ENCODE peak calls at places on chromosomes 3 and 15, in nine cellular contexts. One of them, this sample, is unnamed. For H3K36me3 and H3K4me1, the result is how much of the 10 kb centered on the place peaks cover.

GRCh38 chr3:101081990-101082389 is 88.8 kb upstream of the ABI3BP start:
- DNase-seq in transverse colon: no peak
- DNase-seq in sigmoid colon: no peak
- DNase-seq in uterus: no peak
- DNase-seq in neuronal stem cell: no peak
- DNase-seq in MM.1S: no peak
- DNase-seq in left ventricle myocardium inferior: no peak
- DNase-seq in tibial nerve: no peak
- DNase-seq in neural progenitor cell: no peak
- DNase-seq in this sample: no peak

GRCh38 chr3:195249858-195250464 is 21.0 kb downstream of the XXYLT1 start:
- DNase-seq in transverse colon: no peak
- DNase-seq in sigmoid colon: peak
- DNase-seq in uterus: peak
- DNase-seq in neuronal stem cell: no peak
- DNase-seq in MM.1S: no peak
- DNase-seq in left ventricle myocardium inferior: no peak
- DNase-seq in tibial nerve: no peak
- DNase-seq in neural progenitor cell: no peak
- DNase-seq in this sample: peak

GRCh38 chr3:31041161-31041978 is 146.9 kb upstream of the GADL1 start:
- DNase-seq in transverse colon: no peak
- DNase-seq in sigmoid colon: no peak
- DNase-seq in uterus: no peak
- DNase-seq in neuronal stem cell: peak
- DNase-seq in MM.1S: no peak
- DNase-seq in left ventricle myocardium inferior: no peak
- DNase-seq in tibial nerve: no peak
- DNase-seq in neural progenitor cell: no peak
- DNase-seq in this sample: peak

GRCh38 chr3:188034989-188035388 is 119.0 kb upstream of the LPP start:
- DNase-seq in transverse colon: no peak
- DNase-seq in sigmoid colon: no peak
- DNase-seq in uterus: no peak
- DNase-seq in neuronal stem cell: no peak
- DNase-seq in MM.1S: no peak
- DNase-seq in left ventricle myocardium inferior: no peak
- DNase-seq in tibial nerve: no peak
- DNase-seq in neural progenitor cell: no peak
- DNase-seq in this sample: no peak

GRCh38 chr3:72214065-72215048 is 429.4 kb upstream of the PROK2 start:
- DNase-seq in transverse colon: no peak
- DNase-seq in sigmoid colon: no peak
- DNase-seq in uterus: no peak
- DNase-seq in neuronal stem cell: no peak
- DNase-seq in MM.1S: no peak
- DNase-seq in left ventricle myocardium inferior: no peak
- DNase-seq in tibial nerve: no peak
- DNase-seq in neural progenitor cell: no peak
- DNase-seq in this sample: no peak

GRCh38 chr3:131688370-131688769 is 185.6 kb upstream of the MRPL3 start:
- DNase-seq in transverse colon: no peak
- DNase-seq in sigmoid colon: no peak
- DNase-seq in uterus: no peak
- DNase-seq in neuronal stem cell: no peak
- DNase-seq in MM.1S: no peak
- DNase-seq in left ventricle myocardium inferior: no peak
- DNase-seq in tibial nerve: no peak
- DNase-seq in neural progenitor cell: no peak
- DNase-seq in this sample: no peak

GRCh38 chr3:65030847-65031463 is 343.2 kb upstream of the ADAMTS9 start:
- DNase-seq in transverse colon: no peak
- DNase-seq in sigmoid colon: no peak
- DNase-seq in uterus: peak
- DNase-seq in neuronal stem cell: no peak
- DNase-seq in MM.1S: no peak
- DNase-seq in left ventricle myocardium inferior: no peak
- DNase-seq in tibial nerve: no peak
- DNase-seq in neural progenitor cell: no peak
- DNase-seq in this sample: no peak

GRCh38 chr15:38263996-38264395 is 11.4 kb downstream of the SPRED1 start:
- DNase-seq in transverse colon: no peak
- DNase-seq in sigmoid colon: no peak
- DNase-seq in uterus: no peak
- DNase-seq in neuronal stem cell: no peak
- DNase-seq in MM.1S: no peak
- DNase-seq in left ventricle myocardium inferior: no peak
- DNase-seq in tibial nerve: no peak
- DNase-seq in neural progenitor cell: no peak
- DNase-seq in this sample: no peak

GRCh38 chr3:78872195-78872594 is 895.6 kb downstream of the ROBO1 start:
- DNase-seq in transverse colon: no peak
- DNase-seq in sigmoid colon: no peak
- DNase-seq in uterus: no peak
- DNase-seq in neuronal stem cell: peak
- DNase-seq in MM.1S: no peak
- DNase-seq in left ventricle myocardium inferior: no peak
- DNase-seq in tibial nerve: no peak
- DNase-seq in neural progenitor cell: peak
- DNase-seq in this sample: peak

GRCh38 chr3:43733459-43734384 is 43.0 kb downstream of the ABHD5 start:
- DNase-seq in transverse colon: no peak
- DNase-seq in sigmoid colon: no peak
- DNase-seq in uterus: no peak
- DNase-seq in neuronal stem cell: no peak
- DNase-seq in MM.1S: no peak
- DNase-seq in left ventricle myocardium inferior: peak
- DNase-seq in tibial nerve: no peak
- DNase-seq in neural progenitor cell: no peak
- DNase-seq in this sample: no peak

GRCh38 chr3:165635791-165636681 is 201.2 kb downstream of the BCHE start:
- DNase-seq in transverse colon: no peak
- DNase-seq in sigmoid colon: no peak
- DNase-seq in uterus: no peak
- DNase-seq in neuronal stem cell: no peak
- DNase-seq in MM.1S: no peak
- DNase-seq in left ventricle myocardium inferior: no peak
- DNase-seq in tibial nerve: no peak
- DNase-seq in neural progenitor cell: no peak
- DNase-seq in this sample: peak

GRCh38 chr15:26561994-26562730 is 210.7 kb downstream of the GABRB3 start:
- DNase-seq in transverse colon: no peak
- DNase-seq in sigmoid colon: no peak
- DNase-seq in uterus: no peak
- DNase-seq in neuronal stem cell: no peak
- DNase-seq in MM.1S: no peak
- DNase-seq in left ventricle myocardium inferior: peak
- DNase-seq in tibial nerve: no peak
- DNase-seq in neural progenitor cell: no peak
- DNase-seq in this sample: no peak
- H3K36me3 ChIP-seq in transverse colon: under half
- H3K36me3 ChIP-seq in sigmoid colon: under half
- H3K36me3 ChIP-seq in uterus: under half
- H3K36me3 ChIP-seq in neuronal stem cell: under half
- H3K36me3 ChIP-seq in MM.1S: under half
- H3K36me3 ChIP-seq in left ventricle myocardium inferior: under half
- H3K36me3 ChIP-seq in tibial nerve: under half
- H3K36me3 ChIP-seq in neural progenitor cell: under half
- H3K36me3 ChIP-seq in this sample: under half

DNA sequence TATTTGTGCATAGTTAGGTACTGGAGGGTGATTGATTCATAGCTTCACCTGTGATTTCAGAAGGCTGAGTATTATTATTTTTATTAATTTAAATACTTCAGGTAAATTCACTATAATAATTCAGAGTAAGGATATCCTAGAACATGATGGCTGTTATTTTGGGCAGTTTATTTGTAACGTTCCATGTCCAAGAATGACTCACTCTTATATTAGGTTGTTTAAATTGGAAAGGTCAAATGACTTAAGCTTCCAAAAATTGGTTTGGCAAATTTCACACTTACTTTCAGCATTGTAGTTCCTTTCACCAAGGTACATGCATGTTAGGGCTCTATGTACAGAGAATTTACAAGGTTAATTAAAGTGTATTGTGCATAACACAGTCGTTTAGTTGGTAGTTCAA is 120.2 kb downstream of the EPHA3 start:
- DNase-seq in transverse colon: no peak
- DNase-seq in sigmoid colon: no peak
- DNase-seq in uterus: no peak
- DNase-seq in neuronal stem cell: no peak
- DNase-seq in MM.1S: no peak
- DNase-seq in left ventricle myocardium inferior: no peak
- DNase-seq in tibial nerve: no peak
- DNase-seq in neural progenitor cell: no peak
- DNase-seq in this sample: no peak
- H3K4me1 ChIP-seq in transverse colon: under half
- H3K4me1 ChIP-seq in sigmoid colon: under half
- H3K4me1 ChIP-seq in uterus: under half
- H3K4me1 ChIP-seq in neuronal stem cell: under half
- H3K4me1 ChIP-seq in MM.1S: under half
- H3K4me1 ChIP-seq in left ventricle myocardium inferior: under half
- H3K4me1 ChIP-seq in tibial nerve: under half
- H3K4me1 ChIP-seq in neural progenitor cell: under half
- H3K4me1 ChIP-seq in this sample: under half

DNA sequence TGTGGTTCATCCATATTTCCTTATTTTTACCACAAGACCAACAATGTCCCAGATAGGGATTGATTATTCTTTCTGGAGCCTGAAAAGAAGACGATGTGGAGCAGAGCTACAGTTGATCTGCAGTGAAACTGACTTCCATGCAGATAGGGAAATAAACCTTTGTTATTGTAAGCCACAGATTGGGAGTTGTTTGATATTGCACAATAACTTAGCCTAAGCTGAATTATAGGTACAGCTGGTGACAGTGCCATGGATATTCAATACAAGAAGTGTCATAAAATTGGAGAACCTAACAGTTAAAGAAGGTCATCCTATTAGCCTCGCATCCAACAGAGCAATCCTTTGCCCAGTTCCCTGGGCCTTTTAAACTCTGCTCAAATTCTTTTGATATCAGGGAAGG is 367.7 kb upstream of the PPP2R3A start:
- DNase-seq in transverse colon: no peak
- DNase-seq in sigmoid colon: no peak
- DNase-seq in uterus: no peak
- DNase-seq in neuronal stem cell: no peak
- DNase-seq in MM.1S: no peak
- DNase-seq in left ventricle myocardium inferior: no peak
- DNase-seq in tibial nerve: no peak
- DNase-seq in neural progenitor cell: no peak
- DNase-seq in this sample: no peak
- H3K4me3 ChIP-seq in transverse colon: no peak
- H3K4me3 ChIP-seq in sigmoid colon: no peak
- H3K4me3 ChIP-seq in uterus: no peak
- H3K4me3 ChIP-seq in neuronal stem cell: no peak
- H3K4me3 ChIP-seq in MM.1S: no peak
- H3K4me3 ChIP-seq in left ventricle myocardium inferior: no peak
- H3K4me3 ChIP-seq in tibial nerve: no peak
- H3K4me3 ChIP-seq in neural progenitor cell: no peak
- H3K4me3 ChIP-seq in this sample: no peak

DNA sequence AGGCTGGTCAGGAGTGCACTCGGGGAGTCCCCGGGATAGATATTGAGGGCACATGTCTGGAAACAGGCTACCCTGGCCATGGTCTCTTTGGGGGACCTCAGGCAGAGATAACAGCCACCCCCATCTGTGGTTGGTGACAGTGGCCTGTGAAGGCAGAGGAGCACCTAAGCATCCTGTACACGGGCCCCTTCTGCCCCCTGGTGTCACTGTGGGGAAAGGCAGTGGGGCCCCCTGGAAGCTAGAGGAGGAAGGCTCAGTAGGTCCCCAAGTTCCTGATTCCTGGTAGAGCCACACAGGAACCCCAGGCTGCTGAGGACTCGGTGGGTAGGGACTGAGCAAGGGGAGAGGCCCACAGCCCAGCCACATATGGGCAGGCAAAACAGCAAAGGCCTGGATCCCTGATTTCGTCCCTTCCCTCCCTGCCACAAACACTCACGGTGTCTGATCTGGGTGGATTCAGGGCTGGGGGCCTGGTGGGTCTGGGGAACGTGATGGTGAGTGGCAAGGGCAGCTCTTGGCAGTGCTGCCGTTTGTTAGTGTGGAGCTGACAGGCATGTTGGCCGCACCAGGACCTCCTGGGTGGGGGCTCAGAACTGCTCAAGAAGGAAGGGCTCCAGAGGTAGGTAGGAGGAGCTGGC is 14.1 kb upstream of the CXCR6 start:
- DNase-seq in transverse colon: peak
- DNase-seq in sigmoid colon: peak
- DNase-seq in uterus: no peak
- DNase-seq in neuronal stem cell: no peak
- DNase-seq in MM.1S: peak
- DNase-seq in left ventricle myocardium inferior: no peak
- DNase-seq in tibial nerve: no peak
- DNase-seq in neural progenitor cell: peak
- DNase-seq in this sample: peak
- H3K36me3 ChIP-seq in transverse colon: under half
- H3K36me3 ChIP-seq in sigmoid colon: under half
- H3K36me3 ChIP-seq in uterus: under half
- H3K36me3 ChIP-seq in neuronal stem cell: under half
- H3K36me3 ChIP-seq in MM.1S: under half
- H3K36me3 ChIP-seq in left ventricle myocardium inferior: half or more
- H3K36me3 ChIP-seq in tibial nerve: under half
- H3K36me3 ChIP-seq in neural progenitor cell: under half
- H3K36me3 ChIP-seq in this sample: under half

DNA sequence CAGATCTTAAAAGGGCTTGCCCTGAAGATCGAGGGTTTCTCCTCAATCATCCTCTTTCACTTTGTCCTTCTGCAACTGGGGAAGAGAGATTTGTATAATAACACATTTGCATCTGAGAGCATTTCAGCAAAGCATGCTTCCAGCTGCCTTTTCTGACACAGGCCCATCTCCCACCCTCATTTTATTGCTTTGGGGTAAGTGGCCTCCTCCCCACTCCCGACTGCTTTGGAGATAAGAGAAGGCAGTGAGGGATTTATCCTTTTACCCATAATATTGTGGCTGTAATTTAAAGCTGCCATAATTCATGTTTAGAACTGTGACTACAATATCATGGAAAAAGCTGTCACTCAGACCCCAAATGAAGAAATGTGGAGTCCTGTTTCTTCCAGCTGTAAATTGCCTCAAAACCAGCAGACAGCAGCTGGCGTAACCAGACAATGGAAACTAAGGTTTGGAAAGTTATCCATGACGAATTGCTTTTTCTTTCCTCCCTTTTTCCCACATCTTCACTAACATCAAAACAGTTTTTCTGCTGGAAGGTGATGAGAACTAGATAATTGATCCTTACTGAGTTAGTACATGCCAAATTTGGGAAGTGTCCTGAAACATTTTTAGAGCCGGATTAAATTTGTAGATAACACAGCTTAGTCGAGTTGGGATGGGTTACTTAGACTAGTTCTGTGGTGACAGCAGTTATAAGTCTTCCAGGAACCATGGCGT is 104.2 kb upstream of the PFN2 start:
- DNase-seq in transverse colon: no peak
- DNase-seq in sigmoid colon: no peak
- DNase-seq in uterus: peak
- DNase-seq in neuronal stem cell: no peak
- DNase-seq in MM.1S: no peak
- DNase-seq in left ventricle myocardium inferior: no peak
- DNase-seq in tibial nerve: no peak
- DNase-seq in neural progenitor cell: no peak
- DNase-seq in this sample: no peak
- H3K4me1 ChIP-seq in transverse colon: under half
- H3K4me1 ChIP-seq in sigmoid colon: under half
- H3K4me1 ChIP-seq in uterus: under half
- H3K4me1 ChIP-seq in neuronal stem cell: under half
- H3K4me1 ChIP-seq in MM.1S: under half
- H3K4me1 ChIP-seq in left ventricle myocardium inferior: under half
- H3K4me1 ChIP-seq in tibial nerve: under half
- H3K4me1 ChIP-seq in neural progenitor cell: under half
- H3K4me1 ChIP-seq in this sample: under half